ENCODE peak calls at places on chromosomes 5 and 9, in eight cellular contexts. One of them, this sample, is unnamed.

GRCh38 chr9:81981881-81982280 is 6.7 kb upstream of the SPATA31D1 start:
- DNase-seq in lung microvascular endothelial cell: no peak
- DNase-seq in NCI-H226: no peak
- DNase-seq in kidney glomerular epithelial cell: no peak
- DNase-seq in DMS 273 treated with DMSO at 0.1 percent for 48 hours: no peak
- DNase-seq in body of pancreas: no peak
- DNase-seq in NCI-H748 treated with DMSO at 0.1 percent for 48 hours: no peak
- DNase-seq in posterior vena cava: no peak
- DNase-seq in this sample: no peak

GRCh38 chr5:156815988-156816599 is 34.0 kb upstream of the PPP1R2B start:
- DNase-seq in lung microvascular endothelial cell: no peak
- DNase-seq in NCI-H226: no peak
- DNase-seq in kidney glomerular epithelial cell: peak; percentile 23
- DNase-seq in DMS 273 treated with DMSO at 0.1 percent for 48 hours: no peak
- DNase-seq in body of pancreas: peak; percentile 39
- DNase-seq in NCI-H748 treated with DMSO at 0.1 percent for 48 hours: no peak
- DNase-seq in posterior vena cava: no peak
- DNase-seq in this sample: peak; percentile 16

GRCh38 chr5:160438316-160439204 is 16.9 kb downstream of the PTTG1 start:
- DNase-seq in lung microvascular endothelial cell: peak; percentile 78
- DNase-seq in NCI-H226: peak; percentile 13
- DNase-seq in kidney glomerular epithelial cell: peak; percentile 55
- DNase-seq in DMS 273 treated with DMSO at 0.1 percent for 48 hours: peak; percentile 51
- DNase-seq in body of pancreas: peak; percentile 66
- DNase-seq in NCI-H748 treated with DMSO at 0.1 percent for 48 hours: peak; percentile 85
- DNase-seq in posterior vena cava: no peak
- DNase-seq in this sample: peak; percentile 23

GRCh38 chr5:45596320-45596719 is 99.9 kb downstream of the HCN1 start:
- DNase-seq in lung microvascular endothelial cell: no peak
- DNase-seq in NCI-H226: no peak
- DNase-seq in kidney glomerular epithelial cell: no peak
- DNase-seq in DMS 273 treated with DMSO at 0.1 percent for 48 hours: no peak
- DNase-seq in body of pancreas: no peak
- DNase-seq in NCI-H748 treated with DMSO at 0.1 percent for 48 hours: peak; percentile 64
- DNase-seq in posterior vena cava: no peak
- DNase-seq in this sample: no peak

GRCh38 chr9:136791466-136792276 is 527 bp downstream of the TMEM141 start:
- DNase-seq in lung microvascular endothelial cell: peak; percentile 16
- DNase-seq in NCI-H226: peak; percentile 20
- DNase-seq in kidney glomerular epithelial cell: peak; percentile 30
- DNase-seq in DMS 273 treated with DMSO at 0.1 percent for 48 hours: no peak
- DNase-seq in body of pancreas: peak; percentile 90
- DNase-seq in NCI-H748 treated with DMSO at 0.1 percent for 48 hours: peak; percentile 63
- DNase-seq in posterior vena cava: peak; percentile 87
- DNase-seq in this sample: peak; percentile 34

GRCh38 chr5:33850100-33850594 is 41.6 kb downstream of the ADAMTS12 start:
- DNase-seq in lung microvascular endothelial cell: peak; percentile 58
- DNase-seq in NCI-H226: peak; percentile 24
- DNase-seq in kidney glomerular epithelial cell: peak; percentile 27
- DNase-seq in DMS 273 treated with DMSO at 0.1 percent for 48 hours: no peak
- DNase-seq in body of pancreas: no peak
- DNase-seq in NCI-H748 treated with DMSO at 0.1 percent for 48 hours: no peak
- DNase-seq in posterior vena cava: no peak
- DNase-seq in this sample: peak; percentile 4

GRCh38 chr9:4796988-4797956 is 4.5 kb downstream of the RCL1 start:
- DNase-seq in lung microvascular endothelial cell: peak; percentile 52
- DNase-seq in NCI-H226: no peak
- DNase-seq in kidney glomerular epithelial cell: peak; percentile 35
- DNase-seq in DMS 273 treated with DMSO at 0.1 percent for 48 hours: no peak
- DNase-seq in body of pancreas: no peak
- DNase-seq in NCI-H748 treated with DMSO at 0.1 percent for 48 hours: peak; percentile 6
- DNase-seq in posterior vena cava: no peak
- DNase-seq in this sample: no peak

GRCh38 chr5:173235499-173236394 is 741 bp upstream of the NKX2-5 start:
- DNase-seq in lung microvascular endothelial cell: no peak
- DNase-seq in NCI-H226: no peak
- DNase-seq in kidney glomerular epithelial cell: no peak
- DNase-seq in DMS 273 treated with DMSO at 0.1 percent for 48 hours: no peak
- DNase-seq in body of pancreas: no peak
- DNase-seq in NCI-H748 treated with DMSO at 0.1 percent for 48 hours: no peak
- DNase-seq in posterior vena cava: no peak
- DNase-seq in this sample: no peak

GRCh38 chr5:56490971-56491468 is 257.9 kb upstream of the ANKRD55 start:
- DNase-seq in lung microvascular endothelial cell: no peak
- DNase-seq in NCI-H226: no peak
- DNase-seq in kidney glomerular epithelial cell: no peak
- DNase-seq in DMS 273 treated with DMSO at 0.1 percent for 48 hours: no peak
- DNase-seq in body of pancreas: no peak
- DNase-seq in NCI-H748 treated with DMSO at 0.1 percent for 48 hours: no peak
- DNase-seq in posterior vena cava: no peak
- DNase-seq in this sample: no peak

GRCh38 chr9:129013674-129014073 is 14.5 kb downstream of the SH3GLB2 start:
- DNase-seq in lung microvascular endothelial cell: no peak
- DNase-seq in NCI-H226: no peak
- DNase-seq in kidney glomerular epithelial cell: no peak
- DNase-seq in DMS 273 treated with DMSO at 0.1 percent for 48 hours: no peak
- DNase-seq in body of pancreas: no peak
- DNase-seq in NCI-H748 treated with DMSO at 0.1 percent for 48 hours: no peak
- DNase-seq in posterior vena cava: no peak
- DNase-seq in this sample: no peak

GRCh38 chr9:98038958-98039357 is 17.6 kb upstream of the NANS start:
- DNase-seq in lung microvascular endothelial cell: no peak
- DNase-seq in NCI-H226: no peak
- DNase-seq in kidney glomerular epithelial cell: no peak
- DNase-seq in DMS 273 treated with DMSO at 0.1 percent for 48 hours: no peak
- DNase-seq in body of pancreas: no peak
- DNase-seq in NCI-H748 treated with DMSO at 0.1 percent for 48 hours: no peak
- DNase-seq in posterior vena cava: no peak
- DNase-seq in this sample: no peak

GRCh38 chr9:70639853-70640814 is 225.7 kb upstream of the KLF9 start:
- DNase-seq in lung microvascular endothelial cell: peak; percentile 65
- DNase-seq in NCI-H226: peak; percentile 10
- DNase-seq in kidney glomerular epithelial cell: peak; percentile 69
- DNase-seq in DMS 273 treated with DMSO at 0.1 percent for 48 hours: peak; percentile 4
- DNase-seq in body of pancreas: peak; percentile 27
- DNase-seq in NCI-H748 treated with DMSO at 0.1 percent for 48 hours: peak; percentile 54
- DNase-seq in posterior vena cava: no peak
- DNase-seq in this sample: no peak

GRCh38 chr9:110148384-110148783 is 59.6 kb downstream of the C9orf152 start:
- DNase-seq in lung microvascular endothelial cell: peak; percentile 57
- DNase-seq in NCI-H226: no peak
- DNase-seq in kidney glomerular epithelial cell: no peak
- DNase-seq in DMS 273 treated with DMSO at 0.1 percent for 48 hours: no peak
- DNase-seq in body of pancreas: no peak
- DNase-seq in NCI-H748 treated with DMSO at 0.1 percent for 48 hours: no peak
- DNase-seq in posterior vena cava: no peak
- DNase-seq in this sample: no peak

GRCh38 chr5:166977916-166978434 is 1313.5 kb upstream of the WWC1 start:
- DNase-seq in lung microvascular endothelial cell: no peak
- DNase-seq in NCI-H226: no peak
- DNase-seq in kidney glomerular epithelial cell: no peak
- DNase-seq in DMS 273 treated with DMSO at 0.1 percent for 48 hours: no peak
- DNase-seq in body of pancreas: no peak
- DNase-seq in NCI-H748 treated with DMSO at 0.1 percent for 48 hours: no peak
- DNase-seq in posterior vena cava: no peak
- DNase-seq in this sample: no peak

GRCh38 chr9:114677418-114677817 is 4.6 kb downstream of the TEX48 start:
- DNase-seq in lung microvascular endothelial cell: peak; percentile 99
- DNase-seq in NCI-H226: peak; percentile 97
- DNase-seq in kidney glomerular epithelial cell: peak; percentile 99
- DNase-seq in DMS 273 treated with DMSO at 0.1 percent for 48 hours: no peak
- DNase-seq in body of pancreas: peak; percentile 28
- DNase-seq in NCI-H748 treated with DMSO at 0.1 percent for 48 hours: no peak
- DNase-seq in posterior vena cava: no peak
- DNase-seq in this sample: peak; percentile 95

GRCh38 chr5:82772281-82772680 is 304.9 kb downstream of the TMEM167A start:
- DNase-seq in lung microvascular endothelial cell: no peak
- DNase-seq in NCI-H226: no peak
- DNase-seq in kidney glomerular epithelial cell: peak; percentile 32
- DNase-seq in DMS 273 treated with DMSO at 0.1 percent for 48 hours: no peak
- DNase-seq in body of pancreas: no peak
- DNase-seq in NCI-H748 treated with DMSO at 0.1 percent for 48 hours: no peak
- DNase-seq in posterior vena cava: no peak
- DNase-seq in this sample: no peak

GRCh38 chr5:9361835-9362234 is 184.0 kb downstream of the SEMA5A start:
- DNase-seq in lung microvascular endothelial cell: peak; percentile 9
- DNase-seq in NCI-H226: peak; percentile 53
- DNase-seq in kidney glomerular epithelial cell: peak; percentile 37
- DNase-seq in DMS 273 treated with DMSO at 0.1 percent for 48 hours: peak; percentile 10
- DNase-seq in body of pancreas: peak; percentile 75
- DNase-seq in NCI-H748 treated with DMSO at 0.1 percent for 48 hours: peak; percentile 90
- DNase-seq in posterior vena cava: no peak
- DNase-seq in this sample: peak; percentile 50

GRCh38 chr5:173010547-173011464 is 27.2 kb downstream of the ATP6V0E1 start:
- DNase-seq in lung microvascular endothelial cell: peak; percentile 79
- DNase-seq in NCI-H226: no peak
- DNase-seq in kidney glomerular epithelial cell: peak; percentile 26
- DNase-seq in DMS 273 treated with DMSO at 0.1 percent for 48 hours: no peak
- DNase-seq in body of pancreas: peak; percentile 75
- DNase-seq in NCI-H748 treated with DMSO at 0.1 percent for 48 hours: no peak
- DNase-seq in posterior vena cava: no peak
- DNase-seq in this sample: no peak

GRCh38 chr5:151104795-151105194 is 24.0 kb upstream of the TNIP1 start:
- DNase-seq in lung microvascular endothelial cell: no peak
- DNase-seq in NCI-H226: no peak
- DNase-seq in kidney glomerular epithelial cell: no peak
- DNase-seq in DMS 273 treated with DMSO at 0.1 percent for 48 hours: no peak
- DNase-seq in body of pancreas: peak; percentile 41
- DNase-seq in NCI-H748 treated with DMSO at 0.1 percent for 48 hours: no peak
- DNase-seq in posterior vena cava: no peak
- DNase-seq in this sample: no peak

GRCh38 chr9:113523421-113524141 is 60.1 kb downstream of the RGS3 start:
- DNase-seq in lung microvascular endothelial cell: peak; percentile 94
- DNase-seq in NCI-H226: no peak
- DNase-seq in kidney glomerular epithelial cell: no peak
- DNase-seq in DMS 273 treated with DMSO at 0.1 percent for 48 hours: no peak
- DNase-seq in body of pancreas: peak; percentile 57
- DNase-seq in NCI-H748 treated with DMSO at 0.1 percent for 48 hours: no peak
- DNase-seq in posterior vena cava: no peak
- DNase-seq in this sample: no peak

GRCh38 chr9:98211260-98211659 is 18.8 kb upstream of the CORO2A start:
- DNase-seq in lung microvascular endothelial cell: no peak
- DNase-seq in NCI-H226: no peak
- DNase-seq in kidney glomerular epithelial cell: no peak
- DNase-seq in DMS 273 treated with DMSO at 0.1 percent for 48 hours: no peak
- DNase-seq in body of pancreas: no peak
- DNase-seq in NCI-H748 treated with DMSO at 0.1 percent for 48 hours: no peak
- DNase-seq in posterior vena cava: no peak
- DNase-seq in this sample: no peak

GRCh38 chr5:39178171-39178570 is 41.2 kb downstream of the FYB1 start:
- DNase-seq in lung microvascular endothelial cell: no peak
- DNase-seq in NCI-H226: peak; percentile 52
- DNase-seq in kidney glomerular epithelial cell: no peak
- DNase-seq in DMS 273 treated with DMSO at 0.1 percent for 48 hours: no peak
- DNase-seq in body of pancreas: no peak
- DNase-seq in NCI-H748 treated with DMSO at 0.1 percent for 48 hours: no peak
- DNase-seq in posterior vena cava: no peak
- DNase-seq in this sample: no peak

GRCh38 chr5:120538644-120539043 is 74.5 kb downstream of the PRR16 start:
- DNase-seq in lung microvascular endothelial cell: no peak
- DNase-seq in NCI-H226: peak; percentile 55
- DNase-seq in kidney glomerular epithelial cell: no peak
- DNase-seq in DMS 273 treated with DMSO at 0.1 percent for 48 hours: no peak
- DNase-seq in body of pancreas: no peak
- DNase-seq in NCI-H748 treated with DMSO at 0.1 percent for 48 hours: no peak
- DNase-seq in posterior vena cava: no peak
- DNase-seq in this sample: peak; percentile 46

GRCh38 chr9:19174127-19174921 is 47.0 kb upstream of the PLIN2 start:
- DNase-seq in lung microvascular endothelial cell: peak; percentile 79
- DNase-seq in NCI-H226: peak; percentile 48
- DNase-seq in kidney glomerular epithelial cell: peak; percentile 71
- DNase-seq in DMS 273 treated with DMSO at 0.1 percent for 48 hours: peak; percentile 36
- DNase-seq in body of pancreas: peak; percentile 69
- DNase-seq in NCI-H748 treated with DMSO at 0.1 percent for 48 hours: peak; percentile 57
- DNase-seq in posterior vena cava: peak; percentile 92
- DNase-seq in this sample: peak; percentile 95

GRCh38 chr9:137721899-137722298 is 103.1 kb downstream of the EHMT1 start:
- DNase-seq in lung microvascular endothelial cell: no peak
- DNase-seq in NCI-H226: no peak
- DNase-seq in kidney glomerular epithelial cell: no peak
- DNase-seq in DMS 273 treated with DMSO at 0.1 percent for 48 hours: no peak
- DNase-seq in body of pancreas: no peak
- DNase-seq in NCI-H748 treated with DMSO at 0.1 percent for 48 hours: no peak
- DNase-seq in posterior vena cava: no peak
- DNase-seq in this sample: no peak

GRCh38 chr9:131367445-131367844 is 26.4 kb upstream of the PRRC2B start:
- DNase-seq in lung microvascular endothelial cell: no peak
- DNase-seq in NCI-H226: no peak
- DNase-seq in kidney glomerular epithelial cell: no peak
- DNase-seq in DMS 273 treated with DMSO at 0.1 percent for 48 hours: no peak
- DNase-seq in body of pancreas: no peak
- DNase-seq in NCI-H748 treated with DMSO at 0.1 percent for 48 hours: no peak
- DNase-seq in posterior vena cava: no peak
- DNase-seq in this sample: no peak

GRCh38 chr9:20582150-20582549 is 40.1 kb downstream of the MLLT3 start:
- DNase-seq in lung microvascular endothelial cell: no peak
- DNase-seq in NCI-H226: no peak
- DNase-seq in kidney glomerular epithelial cell: no peak
- DNase-seq in DMS 273 treated with DMSO at 0.1 percent for 48 hours: no peak
- DNase-seq in body of pancreas: no peak
- DNase-seq in NCI-H748 treated with DMSO at 0.1 percent for 48 hours: no peak
- DNase-seq in posterior vena cava: no peak
- DNase-seq in this sample: no peak